ENCODE peak calls at places on chromosomes 13 and 19, in five cellular contexts. Z is activated gamma-delta T cell treated with Interleukin-2 at 50 U/mL for 16 hours; Q is hepatocyte; D is CD8-positive, alpha-beta memory T cell; C is stimulated activated CD4-positive, alpha-beta T cell treated with anti-CD3 and anti-CD28 coated beads, Interleukin-12 subunit alpha, Interleukin-12 subunit beta, amount 100 ng/mL, for 4 hours. R is an unnamed sample.

GRCh38 chr13:23273498-23273897 is 92.7 kb downstream of the SGCG start:
- DNase-seq in Z (no peak), Q (no peak), D (no peak), C (no peak), R (no peak)

GRCh38 chr13:100542546-100543156 is 45.9 kb downstream of the GGACT start:
- DNase-seq in Z (no peak), Q (no peak), D (no peak), C (no peak), R (no peak)

GRCh38 chr13:69243366-69243765 is 864.3 kb upstream of the ATXN8OS start:
- DNase-seq in Z (no peak), Q (no peak), D (no peak), C (no peak), R (no peak)

GRCh38 chr13:30307966-30308290 is 577 bp upstream of the KATNAL1 start:
- DNase-seq in Z (no peak), Q (no peak), D (no peak), C (no peak), R (no peak)

GRCh38 chr19:11400695-11401291 is 16.7 kb upstream of the EPOR start:
- DNase-seq in Z (no peak), Q (no peak), D (no peak), C (no peak), R (no peak)

GRCh38 chr13:99383946-99384345 is 76.7 kb upstream of the GPR183 start:
- DNase-seq in Z (no peak), Q (no peak), D (no peak), C (no peak), R (no peak)

GRCh38 chr19:38204096-38204495 is 19.9 kb downstream of the DPF1 start:
- DNase-seq in Z (no peak), Q (no peak), D (no peak), C (no peak), R (no peak)

GRCh38 chr19:48741222-48741999 is 1.0 kb upstream of the RASIP1 start:
- DNase-seq in Z (no peak), Q (no peak), D (no peak), C (peak), R (peak)

GRCh38 chr19:17052439-17052838 is 22.8 kb downstream of the HAUS8 start:
- DNase-seq in Z (no peak), Q (peak), D (no peak), C (peak), R (no peak)

GRCh38 chr19:45162464-45163143 is 1.8 kb upstream of the NKPD1 start:
- DNase-seq in Z (no peak), Q (no peak), D (no peak), C (no peak), R (no peak)

GRCh38 chr13:60162096-60162495 is 1.6 kb downstream of the DIAPH3 start:
- DNase-seq in Z (no peak), Q (no peak), D (no peak), C (no peak), R (no peak)

GRCh38 chr13:79486433-79487188 is 5.7 kb downstream of the NDFIP2 start:
- DNase-seq in Z (no peak), Q (no peak), D (no peak), C (no peak), R (no peak)

GRCh38 chr19:36256064-36256463 is 41.2 kb downstream of the ZNF146 start:
- DNase-seq in Z (no peak), Q (no peak), D (no peak), C (no peak), R (no peak)

GRCh38 chr19:18644144-18645034 is 7.6 kb downstream of the KLHL26 start:
- DNase-seq in Z (no peak), Q (no peak), D (no peak), C (no peak), R (no peak)

GRCh38 chr13:29743229-29743786 is 107.1 kb downstream of the UBL3 start:
- DNase-seq in Z (no peak), Q (peak), D (no peak), C (no peak), R (no peak)

GRCh38 chr13:28204690-28205443 is 66.5 kb downstream of the PAN3 start:
- DNase-seq in Z (no peak), Q (no peak), D (no peak), C (peak), R (peak)

GRCh38 chr13:90868321-90868920 is 479.1 kb upstream of the MIR17HG start:
- DNase-seq in Z (no peak), Q (peak), D (no peak), C (no peak), R (no peak)

GRCh38 chr19:46159893-46160775 is 12.1 kb downstream of the IGFL2 start:
- DNase-seq in Z (no peak), Q (no peak), D (no peak), C (no peak), R (no peak)

GRCh38 chr19:18438331-18439024 is 545 bp upstream of the ISYNA1 start:
- DNase-seq in Z (no peak), Q (peak), D (no peak), C (no peak), R (peak)

GRCh38 chr19:5452594-5453565 is 2.3 kb upstream of the ZNRF4 start:
- DNase-seq in Z (no peak), Q (no peak), D (no peak), C (no peak), R (no peak)

GRCh38 chr19:18612772-18613588 is at the start of gene TMEM59L:
- DNase-seq in Z (peak), Q (no peak), D (peak), C (peak), R (no peak)

GRCh38 chr13:113981611-113982295 is 7.9 kb upstream of the C13orf46 start:
- DNase-seq in Z (no peak), Q (no peak), D (peak), C (no peak), R (no peak)

GRCh38 chr13:35826626-35827254 is 304.4 kb downstream of the DCLK1 start:
- DNase-seq in Z (no peak), Q (no peak), D (no peak), C (no peak), R (no peak)

GRCh38 chr13:48505597-48506091 is 27.2 kb downstream of the RCBTB2 start:
- DNase-seq in Z (peak), Q (no peak), D (peak), C (no peak), R (peak)

GRCh38 chr13:71320452-71320851 is 546.6 kb downstream of the DACH1 start:
- DNase-seq in Z (no peak), Q (peak), D (no peak), C (no peak), R (no peak)

GRCh38 chr13:113460064-113460555 is 6.8 kb upstream of the ADPRHL1 start:
- DNase-seq in Z (no peak), Q (no peak), D (no peak), C (no peak), R (no peak)

GRCh38 chr19:1070931-1071791 is 4.2 kb downstream of the ARHGAP45 start:
- DNase-seq in Z (no peak), Q (no peak), D (peak), C (no peak), R (no peak)

GRCh38 chr19:16197188-16197621 is 506 bp upstream of the AP1M1 start:
- DNase-seq in Z (no peak), Q (no peak), D (no peak), C (no peak), R (no peak)

R was measured in stimulated activated naive CD8-positive, alpha-beta T cell treated with anti-CD3 and anti-CD28 coated beads, Interleukin-15, amount 100 ng/mL, for 72 hours.